ENCODE peak calls at places on chromosomes 6 and 20, in eight cellular contexts. U is colonic mucosa, F is transverse colon, D is thoracic aorta, R is testis, I is left lung, J is fibroblast of lung, Z is ascending aorta. S is an unnamed sample.

GRCh38 chr20:23116301-23117089 is 30.4 kb upstream of the CD93 start:
- DNase-seq in I (no peak), J (peak; percentile 28), U (no peak), F (no peak), D (no peak), R (no peak), Z (no peak), S (no peak)

GRCh38 chr6:16503919-16504554 is 257.2 kb downstream of the ATXN1 start:
- DNase-seq in F (peak; percentile 23), Z (no peak), U (no peak), D (no peak), I (no peak), R (no peak), J (no peak), S (no peak)

GRCh38 chr20:48166082-48166835 is 381.0 kb upstream of the SULF2 start:
- DNase-seq in U (no peak), R (no peak), I (no peak), F (no peak), Z (no peak), D (no peak), J (no peak), S (no peak)

GRCh38 chr6:53432318-53433161 is 83.8 kb upstream of the ELOVL5 start:
- DNase-seq in Z (no peak), D (no peak), J (peak; percentile 96), R (no peak), F (no peak), U (no peak), I (no peak), S (no peak)

GRCh38 chr6:153553627-153554026 is 422.5 kb upstream of the RGS17 start:
- DNase-seq in Z (no peak), R (peak; percentile 32), I (no peak), J (peak; percentile 20), U (no peak), F (no peak), D (no peak), S (no peak)

GRCh38 chr6:22877946-22878705 is 308.8 kb downstream of the HDGFL1 start:
- DNase-seq in D (no peak), R (no peak), J (peak; percentile 69), Z (no peak), U (no peak), F (no peak), I (no peak), S (no peak)

GRCh38 chr6:42314571-42314950 is 96.9 kb upstream of the MRPS10 start:
- DNase-seq in J (no peak), D (no peak), U (no peak), Z (no peak), F (no peak), I (no peak), R (no peak), S (no peak)

GRCh38 chr6:139295906-139296305 is 4.1 kb upstream of the TXLNB start:
- DNase-seq in R (no peak), J (no peak), Z (no peak), F (no peak), I (no peak), D (no peak), U (no peak), S (no peak)

GRCh38 chr6:15303920-15304291 is 58.0 kb downstream of the JARID2 start:
- DNase-seq in R (no peak), F (no peak), I (no peak), D (no peak), U (no peak), J (no peak), Z (no peak), S (no peak)

GRCh38 chr6:43944908-43945777 is 175.1 kb downstream of the VEGFA start:
- DNase-seq in F (no peak), U (no peak), R (no peak), I (no peak), Z (no peak), D (no peak), J (no peak), S (no peak)

GRCh38 chr6:26379236-26380139 is 3.4 kb upstream of the BTN2A2 start:
- DNase-seq in D (no peak), Z (no peak), I (no peak), R (no peak), F (no peak), J (peak; percentile 44), U (no peak), S (no peak)

GRCh38 chr6:151160869-151161268 is 78.9 kb upstream of the AKAP12 start:
- DNase-seq in J (peak; percentile 2), U (no peak), R (no peak), F (no peak), I (no peak), Z (no peak), D (no peak), S (no peak)

GRCh38 chr6:116406678-116407345 is 36.1 kb downstream of the DSE start:
- DNase-seq in U (no peak), J (peak; percentile 54), Z (no peak), R (no peak), I (no peak), D (no peak), F (no peak), S (no peak)

GRCh38 chr20:50645253-50646068 is 45.9 kb downstream of the RIPOR3 start:
- DNase-seq in F (peak; percentile 71), J (peak; percentile 99), U (peak; percentile 67), Z (no peak), R (peak; percentile 89), D (no peak), I (peak; percentile 92), S (peak; percentile 58)

GRCh38 chr6:33958208-33958862 is 154.5 kb upstream of the MLN start:
- DNase-seq in F (no peak), Z (no peak), R (peak; percentile 22), D (no peak), I (no peak), J (no peak), U (peak; percentile 43), S (no peak)

GRCh38 chr20:13990465-13990864 is at the start of gene SEL1L2:
- DNase-seq in J (no peak), D (no peak), Z (no peak), F (no peak), U (no peak), R (peak; percentile 16), I (no peak), S (no peak)

GRCh38 chr6:168427184-168427583 is 13.8 kb upstream of the SMOC2 start:
- DNase-seq in R (no peak), D (no peak), U (no peak), J (no peak), Z (no peak), F (no peak), I (no peak), S (no peak)

GRCh38 chr20:44468044-44468782 is 7.5 kb upstream of the TTPAL start:
- DNase-seq in U (no peak), I (no peak), F (no peak), Z (no peak), D (no peak), J (no peak), R (no peak), S (no peak)

GRCh38 chr20:44470327-44470726 is 5.3 kb upstream of the TTPAL start:
- DNase-seq in D (no peak), Z (no peak), F (no peak), I (no peak), J (no peak), R (no peak), U (no peak), S (no peak)

GRCh38 chr20:44475372-44475693 is 341 bp upstream of the TTPAL start:
- DNase-seq in Z (no peak), F (no peak), U (no peak), J (no peak), R (no peak), D (no peak), I (no peak), S (no peak)

GRCh38 chr20:44467289-44467883 is 8.3 kb upstream of the TTPAL start:
- DNase-seq in R (peak; percentile 80), D (no peak), U (no peak), Z (peak; percentile 69), I (no peak), F (no peak), J (peak; percentile 89), S (peak; percentile 40)

GRCh38 chr20:44471481-44471882 is 4.2 kb upstream of the TTPAL start:
- DNase-seq in I (no peak), J (peak; percentile 65), D (no peak), Z (no peak), U (no peak), R (no peak), F (no peak), S (no peak)
- TF ChIP-seq CTCF in I (no peak), J (peak; percentile 49), D (no peak), Z (no peak), U (peak; percentile 36), R (no peak), F (peak; percentile 32), S (peak; percentile 57)

GRCh38 chr6:159973406-159973805 is 4.5 kb downstream of the IGF2R start:
- DNase-seq in D (no peak), F (no peak), R (no peak), U (no peak), I (no peak), J (peak; percentile 44), Z (no peak), S (no peak)
- H3K4me1 ChIP-seq in D (peaks cover 31% of the 10 kb centered on the region), F (peaks cover 47% of the 10 kb centered on the region), R (peaks cover 20% of the 10 kb centered on the region), U (peaks cover 14% of the 10 kb centered on the region), I (peaks cover 31% of the 10 kb centered on the region), J (peaks cover 27% of the 10 kb centered on the region), Z (peaks cover 5% of the 10 kb centered on the region), S (peaks cover 88% of the 10 kb centered on the region)

DNA sequence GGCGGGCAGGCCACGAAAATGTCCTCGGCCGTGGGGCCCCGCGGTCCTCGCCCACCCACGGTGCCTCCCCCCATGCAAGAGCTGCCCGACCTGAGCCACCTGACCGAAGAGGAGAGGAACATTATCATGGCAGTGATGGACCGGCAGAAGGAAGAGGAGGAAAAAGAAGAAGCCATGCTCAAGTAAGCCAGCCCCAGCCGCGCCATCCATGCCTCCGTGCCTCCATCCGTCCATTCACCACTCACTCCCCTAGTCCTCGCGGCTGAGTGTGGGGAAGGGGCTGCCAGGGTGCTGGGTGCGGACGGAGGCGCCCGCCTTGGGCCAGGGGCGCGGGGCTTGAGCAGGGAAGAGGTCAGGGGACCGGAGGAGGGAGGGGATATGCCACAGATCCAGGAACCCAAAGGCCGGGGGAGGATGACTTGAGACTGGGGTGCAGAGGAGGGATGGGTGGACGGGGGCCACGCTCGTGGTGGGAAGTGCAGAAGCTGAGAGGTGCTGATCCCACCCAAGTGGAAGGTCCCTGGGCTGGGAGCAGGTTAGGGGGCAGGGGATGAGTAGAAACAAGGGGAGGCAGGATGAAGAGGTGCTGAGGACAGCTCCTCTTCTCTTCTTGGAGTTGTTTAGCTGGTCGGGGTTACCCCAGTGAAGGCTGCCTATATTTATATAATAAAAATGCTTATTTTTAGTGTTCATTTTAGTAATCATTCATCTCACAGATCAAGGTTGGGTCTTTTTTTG is 825 bp downstream of the RIMS1 start:
- DNase-seq in Z (no peak), I (peak; percentile 68), R (no peak), U (no peak), D (no peak), F (no peak), J (no peak), S (no peak)
- H3K4me3 ChIP-seq in Z (peak overlapping the region; percentile 63), I (peak overlapping the region; percentile 36), R (peak overlapping the region; percentile 56), U (no peak overlapping the region), D (peak overlapping the region; percentile 68), F (peak overlapping the region; percentile 44), J (peak overlapping the region; percentile 29), S (peak overlapping the region; percentile 60)

GRCh38 chr20:42572320-42573016 is 617.2 kb downstream of the PTPRT start:
- DNase-seq in Z (no peak), I (no peak), F (no peak), J (no peak), D (no peak), R (no peak), U (peak; percentile 22), S (no peak)

DNA sequence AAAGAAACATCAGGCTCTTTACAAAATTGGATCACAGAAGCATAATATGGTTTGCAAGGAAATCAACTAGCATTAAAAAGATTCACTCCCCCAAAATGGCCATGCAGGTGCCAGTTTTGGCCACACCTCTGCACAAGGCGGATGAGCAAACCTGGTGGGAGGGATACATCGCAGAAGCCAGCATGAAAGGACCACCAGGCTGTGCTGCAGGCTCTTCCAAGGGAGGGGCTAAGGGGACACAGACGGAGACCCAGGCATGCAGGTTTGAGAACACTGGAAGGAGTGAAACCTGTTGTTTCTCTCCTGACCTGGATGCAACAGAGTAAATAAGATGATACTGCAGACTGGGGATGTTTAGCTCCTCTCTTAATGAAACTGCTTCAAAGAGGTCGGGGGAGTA is 612.5 kb downstream of the PTPRT start:
- DNase-seq in J (no peak), Z (no peak), I (no peak), F (no peak), U (no peak), D (no peak), R (no peak), S (no peak)
- TF ChIP-seq CTCF in J (no peak), Z (no peak), I (no peak), F (no peak), U (no peak), D (no peak), R (no peak), S (no peak)